ENCODE peak calls at places on chromosomes 16 and 17, in six cellular contexts. N, H, M, V, B and Y are unnamed samples.

GRCh38 chr16:63361032-63361624 is 1324.9 kb upstream of the CDH8 start:
- DNase-seq in N (peak), V (peak), B (no peak), H (no peak), M (peak), Y (peak)

GRCh38 chr17:17781591-17782424 is 55.0 kb downstream of the SREBF1 start:
- DNase-seq in M (peak), B (peak), H (peak), N (peak), V (peak), Y (peak)

GRCh38 chr17:29136998-29137730 is 43.0 kb downstream of the MYO18A start:
- DNase-seq in M (peak), H (no peak), B (no peak), N (no peak), V (no peak), Y (no peak)

GRCh38 chr16:49673442-49673841 is 182.5 kb downstream of the ZNF423 start:
- DNase-seq in B (no peak), H (no peak), M (no peak), N (no peak), V (no peak), Y (no peak)

GRCh38 chr17:58331815-58332719 is 3.5 kb upstream of the TSPOAP1 start:
- DNase-seq in B (peak), N (no peak), V (no peak), M (no peak), H (no peak), Y (no peak)

GRCh38 chr17:47621293-47622178 is 28.2 kb upstream of the KPNB1 start:
- DNase-seq in V (peak), M (peak), N (peak), B (peak), H (no peak), Y (peak)

GRCh38 chr17:67366193-67367157 is at the start of gene PSMD12:
- DNase-seq in M (peak), N (peak), B (peak), H (peak), V (peak), Y (peak)

GRCh38 chr16:61797296-61797695 is 238.9 kb downstream of the CDH8 start:
- DNase-seq in N (no peak), V (no peak), M (no peak), H (no peak), B (no peak), Y (no peak)

GRCh38 chr17:40760105-40761016 is 5.2 kb upstream of the KRT25 start:
- DNase-seq in H (no peak), B (no peak), M (no peak), V (no peak), N (no peak), Y (no peak)

GRCh38 chr17:4167786-4168185 is 24.8 kb downstream of the CYB5D2 start:
- DNase-seq in H (no peak), M (no peak), B (no peak), N (no peak), V (no peak), Y (no peak)

GRCh38 chr17:78176548-78177025 is 8.2 kb downstream of the SYNGR2 start:
- DNase-seq in H (peak), B (peak), V (peak), M (peak), N (peak), Y (no peak)

GRCh38 chr17:4215882-4216411 is 47.8 kb downstream of the ANKFY1 start:
- DNase-seq in V (peak), M (no peak), H (no peak), B (no peak), N (no peak), Y (no peak)

GRCh38 chr17:9228408-9229159 is 207.3 kb downstream of the NTN1 start:
- DNase-seq in N (no peak), H (no peak), M (peak), B (no peak), V (peak), Y (no peak)

GRCh38 chr17:57694051-57694450 is 51.0 kb downstream of the CCDC182 start:
- DNase-seq in N (no peak), V (no peak), H (no peak), B (no peak), M (no peak), Y (no peak)

DNA sequence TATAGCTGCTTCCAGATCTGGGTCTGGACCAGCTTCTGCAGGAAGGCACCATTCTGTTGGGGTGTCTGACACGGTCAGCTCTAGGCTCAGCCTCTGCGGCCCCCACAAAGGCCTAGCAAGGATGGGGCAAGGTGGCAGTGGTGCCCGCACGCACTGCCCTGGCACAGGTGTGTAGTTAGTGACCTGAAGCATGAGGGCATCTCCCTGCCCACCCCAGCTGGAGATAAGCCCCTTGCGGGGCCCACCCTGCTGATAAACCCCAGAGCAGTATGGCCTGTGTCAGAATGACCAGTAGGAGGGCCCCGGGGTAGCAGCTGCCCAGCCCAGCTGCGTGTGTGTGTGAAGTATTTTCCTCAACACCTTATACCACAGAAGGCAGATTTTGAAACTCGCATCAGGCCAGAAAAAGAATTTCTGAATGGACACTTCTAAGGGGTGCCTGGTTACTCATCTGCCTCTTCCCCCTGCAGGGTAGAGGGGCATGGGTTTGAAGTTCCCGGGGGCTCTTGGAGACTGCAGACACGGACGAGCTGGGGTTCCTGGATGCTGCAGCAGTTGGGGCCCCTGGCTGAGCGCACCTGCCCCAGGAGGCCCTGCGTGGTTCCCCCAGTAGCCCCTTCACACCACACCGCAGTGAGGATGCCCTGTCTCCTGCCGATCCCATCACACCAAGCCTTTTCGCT is 4.6 kb downstream of the ARHGDIA start:
- DNase-seq in M (no peak), N (no peak), B (no peak), V (peak), H (no peak), Y (no peak)
- H3K18ac ChIP-seq in M (no peak), N (no peak), B (no peak), V (peak), H (peak), Y (peak)

DNA sequence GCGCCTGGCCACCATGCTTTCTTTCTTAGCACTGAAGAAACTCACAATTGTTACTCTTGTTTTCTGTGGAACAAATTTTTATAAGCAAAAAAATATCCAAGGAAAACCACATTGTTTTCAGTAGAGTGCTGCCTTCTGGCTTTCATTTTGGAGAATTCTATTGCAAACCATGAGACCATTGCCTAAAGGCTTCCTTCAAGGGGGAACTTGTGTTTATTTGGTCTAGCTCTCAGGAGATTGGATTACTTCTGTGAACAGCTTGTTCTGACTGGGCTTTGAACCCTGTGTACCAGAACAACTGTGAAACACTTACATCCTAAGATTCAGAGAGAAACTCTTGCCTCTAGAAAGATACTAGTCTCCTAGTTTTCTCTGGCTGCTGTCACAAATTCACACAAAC is 32.1 kb downstream of the TOM1L1 start:
- DNase-seq in M (peak), H (no peak), B (no peak), V (no peak), N (no peak), Y (no peak)
- H2BK15ac ChIP-seq in M (no peak), H (no peak), B (no peak), V (no peak), N (no peak), Y (no peak)

GRCh38 chr16:53704445-53704813 is 473 bp downstream of the FTO start:
- DNase-seq in N (no peak), H (no peak), V (no peak), B (no peak), M (no peak), Y (no peak)
- H3K18ac ChIP-seq in N (no peak), H (no peak), V (peak), B (no peak), M (peak), Y (no peak)

DNA sequence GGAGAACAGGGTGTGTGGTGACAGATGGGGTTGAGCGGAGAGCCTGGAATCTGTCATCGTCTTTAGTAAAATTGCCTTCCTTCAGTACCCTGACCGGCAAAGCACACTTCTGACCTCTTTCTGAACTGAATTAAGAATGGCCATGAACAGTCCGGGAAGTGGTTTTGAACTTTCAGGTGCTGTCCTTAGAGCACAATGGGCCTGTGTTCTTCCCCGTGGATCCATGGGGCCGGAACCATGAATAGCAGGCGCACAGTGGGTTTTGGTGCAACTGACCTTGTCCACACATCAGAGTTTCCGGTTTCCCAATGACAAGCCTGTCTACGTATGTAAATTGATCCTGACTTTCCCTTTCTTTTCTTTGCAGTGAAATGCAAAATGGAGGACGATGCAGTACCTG is 28.5 kb downstream of the GPRC5B start:
- DNase-seq in V (no peak), H (no peak), M (no peak), B (no peak), N (no peak), Y (no peak)
- H2BK15ac ChIP-seq in V (no peak), H (no peak), M (no peak), B (no peak), N (no peak), Y (no peak)

GRCh38 chr17:27241346-27241946 is 52.5 kb upstream of the WSB1 start:
- DNase-seq in H (no peak), M (peak), B (peak), V (no peak), N (peak), Y (no peak)

GRCh38 chr17:27239584-27239983 is 54.3 kb upstream of the WSB1 start:
- DNase-seq in V (no peak), H (no peak), M (no peak), N (no peak), B (no peak), Y (no peak)

GRCh38 chr17:27240802-27241155 is 53.1 kb upstream of the WSB1 start:
- DNase-seq in N (no peak), H (no peak), M (no peak), B (no peak), V (no peak), Y (no peak)

GRCh38 chr17:27239046-27239445 is 54.9 kb upstream of the WSB1 start:
- DNase-seq in N (no peak), V (no peak), B (no peak), H (no peak), M (no peak), Y (no peak)

DNA sequence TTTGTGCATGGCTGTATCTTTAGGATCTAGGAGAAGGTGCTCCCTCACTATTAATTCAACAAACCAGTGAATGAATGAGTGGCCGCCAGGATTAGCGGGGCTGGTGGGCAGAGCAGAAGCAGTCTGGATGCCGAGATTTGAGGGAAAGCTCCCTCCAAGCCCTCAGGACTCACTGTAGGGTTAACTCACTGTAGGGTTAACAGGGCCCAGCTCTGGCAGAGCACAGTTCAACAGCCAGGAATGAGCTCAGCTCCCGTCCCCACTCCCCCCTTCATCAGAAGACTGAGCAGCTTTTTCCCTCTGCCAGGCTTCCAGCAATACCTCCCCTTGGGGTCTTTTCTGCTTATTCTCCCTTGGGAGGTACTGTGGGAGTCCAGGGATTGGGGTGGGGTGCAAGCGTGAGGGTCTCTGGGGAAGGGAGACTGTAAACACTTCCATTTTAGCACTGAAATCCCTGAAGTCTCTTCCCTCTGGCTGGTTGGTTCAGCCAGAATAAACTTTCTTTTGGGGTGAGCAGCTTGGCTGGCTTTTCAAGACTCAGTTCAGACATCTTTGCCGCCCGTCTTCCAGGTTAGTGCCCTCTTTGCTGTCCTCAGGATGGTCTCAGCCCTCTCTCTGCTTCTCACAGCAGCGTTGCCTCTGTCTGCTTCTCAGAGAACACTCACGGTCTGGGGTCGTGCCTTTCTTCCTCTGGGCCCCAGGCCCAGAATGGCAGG is 53.7 kb upstream of the WSB1 start:
- DNase-seq in M (no peak), V (no peak), B (no peak), H (no peak), N (no peak), Y (no peak)
- H3K18ac ChIP-seq in M (no peak), V (no peak), B (no peak), H (no peak), N (no peak), Y (no peak)

GRCh38 chr16:65869261-65869660 is 497.2 kb upstream of the CDH5 start:
- DNase-seq in M (no peak), H (no peak), N (no peak), B (no peak), V (no peak), Y (no peak)
- H2BK15ac ChIP-seq in M (no peak), H (no peak), N (no peak), B (no peak), V (no peak), Y (no peak)

GRCh38 chr17:16652847-16653366 is 743 bp downstream of the ZNF624 start:
- DNase-seq in B (no peak), H (no peak), N (peak), V (peak), M (no peak), Y (no peak)

GRCh38 chr17:16652252-16652651 is 1.4 kb downstream of the ZNF624 start:
- DNase-seq in N (no peak), M (no peak), B (no peak), V (no peak), H (no peak), Y (no peak)

GRCh38 chr17:16649585-16649984 is 4.1 kb downstream of the ZNF624 start:
- DNase-seq in B (no peak), M (no peak), V (no peak), N (peak), H (no peak), Y (no peak)

GRCh38 chr17:16653367-16654041 is at the start of gene ZNF624:
- DNase-seq in M (peak), B (peak), H (peak), V (peak), N (peak), Y (peak)
- H3K18ac ChIP-seq in M (peak), B (peak), H (peak), V (peak), N (peak), Y (peak)

GRCh38 chr17:43170766-43171681 is at the start of gene NBR1:
- DNase-seq in M (peak), N (peak), B (peak), V (peak), H (peak), Y (peak)
- H2BK15ac ChIP-seq in M (peak), N (no peak), B (no peak), V (peak), H (no peak), Y (no peak)

GRCh38 chr17:81867123-81867951 is 3.8 kb downstream of the ARHGDIA start:
- DNase-seq in V (peak), N (peak), H (peak), B (peak), M (peak), Y (no peak)
- H3K18ac ChIP-seq in V (peak), N (no peak), H (peak), B (no peak), M (no peak), Y (peak)

DNA sequence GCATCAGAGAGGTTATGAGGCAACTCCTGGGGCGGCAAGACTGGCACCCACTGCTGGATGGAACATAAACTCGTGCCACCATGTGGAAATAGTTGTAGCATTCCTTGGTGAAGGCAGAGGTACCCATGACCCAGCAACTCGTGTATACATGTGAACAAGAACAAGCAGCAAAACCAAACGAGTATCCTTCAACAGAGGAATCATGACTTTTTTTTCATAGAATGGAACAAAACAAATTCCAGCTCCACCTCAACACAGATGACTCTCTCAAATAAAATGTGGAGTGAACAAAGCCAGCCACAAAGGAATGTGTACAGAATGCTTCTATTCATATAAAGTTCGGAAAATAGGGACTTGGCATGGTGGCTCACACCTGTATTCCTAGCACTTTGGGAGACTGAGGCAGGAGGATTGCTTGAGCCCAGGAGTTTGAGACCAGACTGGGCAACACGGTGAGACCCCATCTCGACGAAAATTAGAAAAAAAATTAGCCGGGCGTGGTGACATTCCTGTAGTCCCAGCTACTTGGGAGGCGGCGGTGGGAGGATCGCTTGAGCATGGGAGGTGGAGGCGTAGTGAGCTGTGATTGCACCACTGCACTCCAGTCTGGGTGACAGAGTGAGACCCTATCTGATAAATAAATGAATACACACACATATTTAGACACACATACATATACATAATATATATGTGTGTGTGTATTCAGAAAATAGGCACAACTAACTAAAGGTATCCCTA is 35.3 kb downstream of the B9D1 start:
- DNase-seq in M (peak), H (no peak), V (peak), B (no peak), N (no peak), Y (no peak)
- H2BK15ac ChIP-seq in M (peak), H (no peak), V (no peak), B (no peak), N (no peak), Y (no peak)